ENCODE peak calls at places on chromosome 13, in four cellular contexts. O is GM23338, R is mammary epithelial cell, M is cardiac muscle cell. K is an unnamed sample.

GRCh38 chr13:109979186-109979585 is 192.8 kb upstream of the IRS2 start:
- DNase-seq in O (no peak), R (peak; percentile 76), M (no peak), K (peak; percentile 14)

GRCh38 chr13:93765811-93766210 is 539.2 kb downstream of the GPC6 start:
- DNase-seq in R (no peak), O (no peak), M (no peak), K (no peak)

GRCh38 chr13:44117351-44117750 is 237.6 kb downstream of the LACC1 start:
- DNase-seq in R (no peak), O (peak; percentile 8), M (no peak), K (no peak)

GRCh38 chr13:110266983-110267382 is 40.0 kb downstream of the COL4A1 start:
- DNase-seq in R (no peak), M (no peak), O (peak; percentile 60), K (no peak)

GRCh38 chr13:97417698-97418097 is 16.3 kb upstream of the RAP2A start:
- DNase-seq in O (peak; percentile 27), M (no peak), R (no peak), K (no peak)

GRCh38 chr13:28622286-28622685 is 36.6 kb upstream of the POMP start:
- DNase-seq in M (no peak), O (no peak), R (no peak), K (no peak)

GRCh38 chr13:41919031-41919740 is 41.7 kb downstream of the VWA8 start:
- DNase-seq in O (peak; percentile 31), M (no peak), R (no peak), K (no peak)

GRCh38 chr13:109180905-109181425 is 551.6 kb downstream of the MYO16 start:
- DNase-seq in O (peak; percentile 55), M (no peak), R (peak; percentile 72), K (no peak)

GRCh38 chr13:41268764-41269163 is 5.4 kb upstream of the MTRF1 start:
- DNase-seq in M (peak; percentile 23), R (peak; percentile 33), O (peak; percentile 69), K (peak; percentile 76)

GRCh38 chr13:71758823-71759222 is 108.2 kb downstream of the DACH1 start:
- DNase-seq in O (peak; percentile 17), M (peak; percentile 36), R (no peak), K (no peak)

GRCh38 chr13:66329988-66330429 is 900.1 kb downstream of the PCDH9 start:
- DNase-seq in O (no peak), M (no peak), R (no peak), K (no peak)

GRCh38 chr13:96053003-96053703 is at the start of gene UGGT2:
- DNase-seq in M (peak; percentile 94), O (peak; percentile 90), R (peak; percentile 90), K (peak; percentile 96)

GRCh38 chr13:71801781-71802180 is 65.2 kb downstream of the DACH1 start:
- DNase-seq in M (no peak), O (no peak), R (no peak), K (no peak)

GRCh38 chr13:67833564-67833963 is 603.4 kb upstream of the PCDH9 start:
- DNase-seq in O (no peak), R (no peak), M (no peak), K (no peak)

GRCh38 chr13:67829641-67830040 is 599.5 kb upstream of the PCDH9 start:
- DNase-seq in O (no peak), R (no peak), M (no peak), K (no peak)

GRCh38 chr13:67827992-67828391 is 597.9 kb upstream of the PCDH9 start:
- DNase-seq in O (no peak), M (no peak), R (no peak), K (no peak)
- H3K4me3 ChIP-seq in O (no peak overlapping the region), M (no peak overlapping the region), R (no peak overlapping the region), K (no peak overlapping the region)

GRCh38 chr13:20825476-20825875 is 51.7 kb upstream of the EEF1AKMT1 start:
- DNase-seq in O (no peak), M (no peak), R (no peak), K (peak; percentile 53)
- H3K4me1 ChIP-seq in O (peaks cover 18% of the 10 kb centered on the region), M (peaks cover 75% of the 10 kb centered on the region), R (no peaks in the 10 kb centered on the region), K (peaks cover 75% of the 10 kb centered on the region)

GRCh38 chr13:81184556-81185265 is 843.8 kb upstream of the SPRY2 start:
- DNase-seq in R (no peak), M (no peak), O (no peak), K (no peak)
- H3K4me3 ChIP-seq in R (no peak overlapping the region), M (no peak overlapping the region), O (no peak overlapping the region), K (no peak overlapping the region)

DNA sequence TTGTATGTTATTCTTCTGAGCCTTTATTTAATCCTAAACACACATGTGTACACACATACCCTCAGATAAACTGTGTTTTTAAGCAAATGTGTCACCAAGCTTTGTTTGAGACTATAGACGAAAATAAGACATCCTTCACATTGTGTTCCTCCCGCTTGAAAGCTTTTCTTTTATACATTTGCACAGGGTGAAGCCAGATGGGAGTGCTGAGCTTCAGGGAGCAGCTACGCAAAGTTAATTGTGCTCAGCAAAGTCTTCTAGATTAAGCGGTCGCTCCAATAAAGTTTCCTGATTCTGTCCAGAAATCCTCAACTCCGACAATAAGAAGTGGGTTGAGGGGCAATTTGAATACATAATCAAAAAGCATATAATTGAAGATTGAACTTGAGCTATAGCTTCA is 117.2 kb upstream of the ARGLU1 start:
- DNase-seq in O (no peak), R (no peak), M (no peak), K (no peak)
- H3K4me1 ChIP-seq in O (peaks cover 38% of the 10 kb centered on the region), R (no peaks in the 10 kb centered on the region), M (no peaks in the 10 kb centered on the region), K (no peaks in the 10 kb centered on the region)

DNA sequence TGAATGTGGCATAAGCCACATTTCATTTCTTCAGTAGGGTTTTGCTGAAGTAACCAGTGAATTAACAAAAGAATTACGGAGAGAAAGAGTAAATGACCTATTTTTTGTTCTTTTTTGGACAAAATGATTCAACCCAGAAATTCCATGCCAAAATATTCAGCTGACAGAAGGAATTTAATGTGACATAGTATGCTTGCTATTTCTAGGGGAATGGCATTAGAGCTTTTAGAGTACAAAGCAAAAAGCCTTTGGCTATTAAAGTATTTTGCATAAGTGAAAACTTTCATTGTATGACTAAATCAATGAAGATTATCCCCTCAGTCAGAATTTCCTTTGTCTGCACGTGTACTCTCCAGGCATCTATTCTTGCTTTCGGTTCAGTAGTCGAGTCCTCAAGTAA is 465.3 kb downstream of the COG6 start:
- DNase-seq in O (no peak), R (no peak), M (no peak), K (no peak)
- H3K4me3 ChIP-seq in O (no peak overlapping the region), R (no peak overlapping the region), M (no peak overlapping the region), K (no peak overlapping the region)

GRCh38 chr13:59442461-59442860 is 721.3 kb downstream of the DIAPH3 start:
- DNase-seq in O (no peak), R (no peak), M (no peak), K (no peak)
- H3K4me1 ChIP-seq in O (peaks cover 30% of the 10 kb centered on the region), R (no peaks in the 10 kb centered on the region), M (no peaks in the 10 kb centered on the region), K (peaks cover 2% of the 10 kb centered on the region)

GRCh38 chr13:113017506-113018215 is 48.6 kb downstream of the MCF2L start:
- DNase-seq in M (no peak), R (no peak), O (no peak), K (no peak)
- H3K4me3 ChIP-seq in M (no peak overlapping the region), R (no peak overlapping the region), O (no peak overlapping the region), K (no peak overlapping the region)

GRCh38 chr13:101935828-101936227 is 466.0 kb downstream of the FGF14 start:
- DNase-seq in R (no peak), M (no peak), O (no peak), K (no peak)

GRCh38 chr13:101942038-101942437 is 459.8 kb downstream of the FGF14 start:
- DNase-seq in M (peak; percentile 66), O (peak; percentile 76), R (peak; percentile 43), K (peak; percentile 80)

GRCh38 chr13:101941095-101941777 is 460.6 kb downstream of the FGF14 start:
- DNase-seq in R (no peak), O (peak; percentile 57), M (peak; percentile 2), K (no peak)

GRCh38 chr13:101942535-101943157 is 459.2 kb downstream of the FGF14 start:
- DNase-seq in R (no peak), M (no peak), O (no peak), K (no peak)

GRCh38 chr13:101939370-101939769 is 462.5 kb downstream of the FGF14 start:
- DNase-seq in R (no peak), M (no peak), O (no peak), K (no peak)
- H3K4me1 ChIP-seq in R (no peaks in the 10 kb centered on the region), M (no peaks in the 10 kb centered on the region), O (peaks cover 3% of the 10 kb centered on the region), K (no peaks in the 10 kb centered on the region)

K was measured in Karpas-422.